ENCODE peak calls at places on chromosomes 6 and 20, in ten cellular contexts. M, Z, X, N, U, A, G, R, D and S are unnamed samples.

GRCh38 chr6:75363304-75363703 is 78.7 kb upstream of the TMEM30A start:
- DNase-seq in U (peak), Z (no peak), X (no peak), D (no peak), N (no peak), A (peak), M (no peak), R (no peak), G (no peak), S (no peak)

GRCh38 chr6:90146914-90147668 is 149.6 kb downstream of the BACH2 start:
- DNase-seq in G (no peak), Z (no peak), X (no peak), A (no peak), R (no peak), D (no peak), M (no peak), N (no peak), U (no peak), S (no peak)

GRCh38 chr6:36387440-36388303 is at the start of gene ETV7:
- DNase-seq in D (no peak), U (peak), G (peak), M (peak), X (no peak), N (peak), Z (peak), A (peak), R (no peak), S (no peak)

GRCh38 chr20:58017237-58017969 is 211.1 kb downstream of the ANKRD60 start:
- DNase-seq in U (peak), G (peak), R (peak), Z (no peak), N (no peak), X (no peak), M (peak), D (no peak), A (no peak), S (no peak)

GRCh38 chr6:166767191-166767590 is 140.1 kb upstream of the RPS6KA2 start:
- DNase-seq in D (no peak), Z (no peak), X (no peak), M (no peak), G (no peak), R (no peak), A (no peak), N (no peak), U (no peak), S (no peak)

GRCh38 chr20:35088231-35088794 is 4.3 kb downstream of the TRPC4AP start:
- DNase-seq in X (no peak), U (no peak), D (no peak), G (no peak), A (no peak), Z (peak), N (no peak), M (no peak), R (no peak), S (no peak)

GRCh38 chr20:24453917-24454316 is 15.5 kb upstream of the SYNDIG1 start:
- DNase-seq in M (no peak), X (no peak), U (no peak), G (no peak), A (no peak), Z (no peak), N (no peak), D (no peak), R (no peak), S (no peak)

GRCh38 chr6:53790886-53791285 is 3.9 kb upstream of the LRRC1 start:
- DNase-seq in U (no peak), X (peak), D (no peak), R (no peak), N (no peak), M (no peak), G (no peak), A (peak), Z (peak), S (no peak)

GRCh38 chr6:10695086-10695657 is 400 bp downstream of the PAK1IP1 start:
- DNase-seq in A (no peak), N (no peak), X (no peak), G (no peak), M (no peak), U (no peak), Z (no peak), D (no peak), R (no peak), S (no peak)

GRCh38 chr20:62961310-62961783 is 8.8 kb downstream of the SLC17A9 start:
- DNase-seq in A (no peak), M (no peak), R (no peak), U (peak), Z (no peak), G (no peak), N (no peak), X (no peak), D (no peak), S (no peak)

GRCh38 chr6:106118835-106119443 is 32.8 kb downstream of the PRDM1 start:
- DNase-seq in D (no peak), G (no peak), R (no peak), A (no peak), N (no peak), X (no peak), U (no peak), M (no peak), Z (no peak), S (no peak)

GRCh38 chr20:35582131-35582530 is 33.5 kb upstream of the SPAG4 start:
- DNase-seq in Z (no peak), R (no peak), G (no peak), A (no peak), N (peak), D (no peak), M (no peak), U (no peak), X (no peak), S (no peak)

GRCh38 chr6:167255918-167256553 is 35.1 kb upstream of the UNC93A start:
- DNase-seq in R (no peak), G (no peak), Z (no peak), M (no peak), A (no peak), U (no peak), D (no peak), N (no peak), X (no peak), S (no peak)

GRCh38 chr6:17845598-17845997 is 138.9 kb upstream of the NUP153 start:
- DNase-seq in U (no peak), M (no peak), R (no peak), N (no peak), Z (no peak), G (no peak), D (no peak), A (no peak), X (no peak), S (no peak)

DNA sequence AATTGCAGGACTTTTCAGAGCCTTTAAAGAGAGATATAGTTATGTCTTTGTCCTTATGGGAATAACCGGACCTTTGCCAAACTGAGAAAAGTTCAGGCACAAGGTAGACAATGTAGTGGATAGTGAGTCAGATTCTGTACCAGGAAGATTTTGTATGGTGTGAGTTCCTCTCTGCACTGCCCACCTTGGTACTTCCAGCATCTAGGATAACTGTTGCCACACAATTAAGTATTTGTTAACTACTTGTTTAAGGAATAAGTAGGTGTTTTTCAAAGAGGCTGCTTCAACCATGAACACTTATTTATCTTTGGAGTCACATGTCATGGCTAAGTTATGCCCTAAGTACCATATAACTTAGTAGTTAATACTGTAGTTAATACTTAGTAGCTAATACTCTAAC is 131.8 kb upstream of the DOK5 start:
- DNase-seq in A (no peak), U (no peak), Z (no peak), G (no peak), R (no peak), M (no peak), N (no peak), X (no peak), D (no peak), S (no peak)
- TF ChIP-seq CTCF in A (no peak), U (no peak), Z (no peak), G (no peak), R (no peak), M (no peak), N (no peak), X (no peak), D (no peak), S (no peak)

DNA sequence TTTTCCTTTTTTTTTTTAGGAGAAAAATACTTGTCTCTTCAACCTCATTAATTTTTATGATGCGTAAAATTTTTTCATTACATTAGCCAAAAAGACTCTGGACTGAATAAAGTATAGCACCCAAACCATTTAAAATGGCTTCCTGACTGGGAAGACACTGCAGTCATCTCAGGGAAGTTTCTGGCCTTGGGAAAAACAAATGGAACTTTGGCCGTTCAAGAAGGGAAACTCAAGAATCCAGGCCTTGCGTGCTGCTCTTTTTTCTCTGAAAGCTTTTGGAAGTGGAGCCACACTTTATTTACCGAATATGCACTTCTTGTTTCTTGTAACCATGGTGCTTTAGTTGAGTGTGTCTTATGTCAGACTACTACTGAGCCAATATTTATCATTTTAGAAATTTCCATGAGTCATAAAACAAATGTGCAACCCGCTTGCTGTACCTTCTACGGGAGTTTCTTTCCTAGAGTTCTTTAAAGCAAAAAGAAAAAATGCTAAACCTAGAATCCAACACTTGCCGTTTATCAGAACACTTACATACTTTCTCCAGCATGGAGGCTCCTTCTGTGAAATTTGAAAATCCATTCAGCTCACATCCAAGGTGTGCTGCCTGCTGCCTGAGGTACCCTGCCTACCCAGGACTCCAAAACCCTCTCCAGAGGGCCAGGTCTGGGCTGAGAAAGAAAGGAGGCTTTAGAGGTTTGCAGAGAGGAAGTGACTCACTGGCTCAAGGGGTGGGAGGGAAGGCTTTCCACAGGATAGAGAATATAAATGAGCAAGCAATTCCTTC is 11.5 kb upstream of the DSTN start:
- DNase-seq in G (peak), Z (peak), A (peak), X (peak), U (peak), N (no peak), M (no peak), D (no peak), R (peak), S (no peak)
- H3K4me3 ChIP-seq in G (no peak), Z (no peak), A (peak), X (peak), U (peak), N (peak), M (no peak), D (peak), R (peak), S (no peak)

GRCh38 chr6:19322691-19323470 is 514.3 kb upstream of the ID4 start:
- DNase-seq in A (no peak), X (no peak), G (no peak), R (no peak), D (no peak), M (no peak), N (no peak), U (no peak), Z (no peak), S (no peak)
- TF ChIP-seq CTCF in A (peak), X (no peak), G (no peak), R (no peak), D (no peak), M (no peak), N (no peak), U (no peak), Z (no peak), S (peak)

GRCh38 chr20:51749674-51750036 is 18.5 kb downstream of the ATP9A start:
- DNase-seq in G (peak), N (no peak), R (peak), A (peak), Z (peak), U (peak), M (no peak), D (no peak), X (no peak), S (no peak)

GRCh38 chr20:51750037-51750769 is 18.0 kb downstream of the ATP9A start:
- DNase-seq in D (peak), A (peak), G (peak), U (peak), N (peak), X (peak), Z (peak), M (peak), R (peak), S (peak)

GRCh38 chr20:51756653-51757052 is 11.5 kb downstream of the ATP9A start:
- DNase-seq in Z (no peak), N (no peak), G (no peak), D (no peak), R (no peak), X (no peak), M (no peak), A (no peak), U (no peak), S (no peak)

GRCh38 chr20:51750770-51751388 is 17.3 kb downstream of the ATP9A start:
- DNase-seq in X (no peak), M (no peak), Z (no peak), A (no peak), G (no peak), D (no peak), N (no peak), U (no peak), R (no peak), S (no peak)

DNA sequence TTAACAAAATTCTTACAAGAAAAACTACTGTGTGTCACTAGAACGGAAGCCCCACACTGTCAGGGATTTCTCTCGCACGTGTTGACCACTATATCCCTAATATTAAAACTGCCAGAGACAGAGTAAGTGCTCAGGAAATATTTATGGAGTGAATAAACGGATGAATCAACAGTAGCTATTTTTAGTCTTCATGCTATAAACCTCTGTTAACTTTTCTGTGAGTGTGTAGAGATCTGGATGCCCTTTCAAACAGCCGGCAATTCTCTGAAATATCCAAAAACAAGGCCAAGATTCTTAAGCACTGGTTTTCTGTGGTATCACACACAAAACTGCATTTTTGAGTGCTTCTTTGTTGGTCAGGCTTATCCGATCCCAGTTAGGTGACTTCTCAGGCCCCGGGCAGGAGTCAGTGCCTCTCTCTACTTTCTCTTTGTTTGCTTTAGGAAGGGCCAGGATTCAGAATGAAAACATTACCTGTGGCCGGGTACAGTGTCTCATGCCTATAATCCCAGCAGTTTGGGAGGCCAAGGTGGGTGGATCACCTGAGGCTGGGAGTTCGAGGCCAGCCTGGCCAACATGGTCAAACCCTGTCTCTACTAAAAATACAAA is 15.7 kb downstream of the ATP9A start:
- DNase-seq in M (no peak), A (peak), R (peak), D (no peak), N (no peak), X (peak), Z (peak), G (peak), U (peak), S (no peak)
- H3K4me3 ChIP-seq in M (no peak), A (peak), R (peak), D (no peak), N (no peak), X (peak), Z (no peak), G (no peak), U (no peak), S (no peak)